ENCODE peak calls at places on chromosomes 1 and 21, in seven cellular contexts. G, H, W, Q, I, O and C are unnamed samples.

GRCh38 chr1:198498881-198499280 is 41.6 kb downstream of the ATP6V1G3 start:
- DNase-seq in G (no peak), I (no peak), Q (peak), H (no peak), O (no peak), W (no peak), C (no peak)

GRCh38 chr1:25519624-25520023 is 23.8 kb upstream of the LDLRAP1 start:
- DNase-seq in G (no peak), Q (no peak), I (no peak), O (peak), H (no peak), W (no peak), C (no peak)

GRCh38 chr1:162405800-162406199 is 6.1 kb downstream of the SH2D1B start:
- DNase-seq in Q (no peak), O (no peak), W (no peak), I (no peak), G (no peak), H (no peak), C (no peak)

GRCh38 chr1:10755977-10756521 is 40.4 kb downstream of the CASZ1 start:
- DNase-seq in H (no peak), I (peak), G (peak), Q (peak), O (no peak), W (peak), C (no peak)

GRCh38 chr1:231075497-231075896 is 35.4 kb upstream of the FAM89A start:
- DNase-seq in W (no peak), H (no peak), O (no peak), Q (no peak), I (no peak), G (no peak), C (no peak)

GRCh38 chr21:17780539-17780938 is 38.6 kb downstream of the C21orf91 start:
- DNase-seq in Q (no peak), H (no peak), G (no peak), I (no peak), W (peak), O (no peak), C (no peak)

GRCh38 chr1:234731371-234732085 is 121.5 kb upstream of the IRF2BP2 start:
- DNase-seq in O (peak), H (no peak), Q (no peak), W (no peak), G (no peak), I (no peak), C (no peak)

GRCh38 chr1:16981269-16981849 is 939 bp upstream of the MFAP2 start:
- DNase-seq in O (peak), I (no peak), H (no peak), Q (no peak), W (no peak), G (no peak), C (no peak)

GRCh38 chr1:3987669-3988235 is 87.7 kb upstream of the C1orf174 start:
- DNase-seq in O (no peak), Q (no peak), I (no peak), G (no peak), W (no peak), H (no peak), C (no peak)

GRCh38 chr1:237041795-237042466 is at the start of gene RYR2:
- DNase-seq in W (no peak), I (no peak), G (no peak), Q (peak), O (no peak), H (no peak), C (no peak)

GRCh38 chr1:18015719-18016118 is 91.9 kb upstream of the IGSF21 start:
- DNase-seq in H (no peak), O (no peak), G (no peak), Q (no peak), W (no peak), I (no peak), C (no peak)